ENCODE peak calls at places on chromosome 20, in five cellular contexts. One of them, this sample, is unnamed.

GRCh38 chr20:36887779-36888133 is 11.8 kb downstream of the TLDC2 start:
- DNase-seq in GM12878: no peak
- DNase-seq in A549: no peak
- DNase-seq in K562: no peak
- DNase-seq in SK-N-SH: no peak
- DNase-seq in this sample: no peak

GRCh38 chr20:50521709-50522674 is 11.8 kb downstream of the PTPN1 start:
- DNase-seq in A549: no peak
- DNase-seq in GM12878: no peak
- DNase-seq in K562: peak; percentile 55
- DNase-seq in SK-N-SH: no peak
- DNase-seq in this sample: no peak

GRCh38 chr20:51493346-51493791 is 49.1 kb downstream of the NFATC2 start:
- DNase-seq in GM12878: no peak
- DNase-seq in A549: no peak
- DNase-seq in K562: peak; percentile 52
- DNase-seq in SK-N-SH: no peak
- DNase-seq in this sample: no peak

GRCh38 chr20:30816182-30816645 is 441.2 kb upstream of the DEFB115 start:
- DNase-seq in GM12878: no peak
- DNase-seq in A549: no peak
- DNase-seq in SK-N-SH: peak; percentile 34
- DNase-seq in K562: peak; percentile 74
- DNase-seq in this sample: no peak

GRCh38 chr20:45373353-45374100 is 4.6 kb downstream of the TP53TG5 start:
- DNase-seq in A549: peak; percentile 91
- DNase-seq in GM12878: no peak
- DNase-seq in SK-N-SH: peak; percentile 83
- DNase-seq in K562: peak; percentile 95
- DNase-seq in this sample: peak; percentile 66

GRCh38 chr20:41078329-41078728 is 49.7 kb downstream of the TOP1 start:
- DNase-seq in K562: peak; percentile 24
- DNase-seq in A549: peak; percentile 15
- DNase-seq in GM12878: peak; percentile 21
- DNase-seq in SK-N-SH: peak; percentile 30
- DNase-seq in this sample: peak; percentile 53

GRCh38 chr20:10581823-10582222 is 92.0 kb downstream of the JAG1 start:
- DNase-seq in SK-N-SH: no peak
- DNase-seq in A549: no peak
- DNase-seq in GM12878: no peak
- DNase-seq in K562: no peak
- DNase-seq in this sample: peak; percentile 56

GRCh38 chr20:50552979-50553378 is 42.8 kb downstream of the PTPN1 start:
- DNase-seq in GM12878: no peak
- DNase-seq in A549: no peak
- DNase-seq in SK-N-SH: no peak
- DNase-seq in K562: no peak
- DNase-seq in this sample: no peak

GRCh38 chr20:53748176-53748575 is 154.5 kb upstream of the ZNF217 start:
- DNase-seq in GM12878: no peak
- DNase-seq in K562: no peak
- DNase-seq in A549: no peak
- DNase-seq in SK-N-SH: no peak
- DNase-seq in this sample: no peak

GRCh38 chr20:59788811-59789210 is 144.6 kb downstream of the SYCP2 start:
- DNase-seq in GM12878: no peak
- DNase-seq in SK-N-SH: no peak
- DNase-seq in A549: no peak
- DNase-seq in K562: no peak
- DNase-seq in this sample: no peak

GRCh38 chr20:10910535-10911239 is 236.9 kb upstream of the JAG1 start:
- DNase-seq in SK-N-SH: no peak
- DNase-seq in GM12878: no peak
- DNase-seq in A549: no peak
- DNase-seq in K562: no peak
- DNase-seq in this sample: no peak

GRCh38 chr20:18224968-18225568 is 63.3 kb upstream of the ZNF133 start:
- DNase-seq in A549: peak; percentile 53
- DNase-seq in GM12878: no peak
- DNase-seq in K562: no peak
- DNase-seq in SK-N-SH: peak; percentile 28
- DNase-seq in this sample: peak; percentile 64

GRCh38 chr20:37137547-37137946 is 41.6 kb upstream of the RPN2 start:
- DNase-seq in SK-N-SH: peak; percentile 23
- DNase-seq in A549: no peak
- DNase-seq in GM12878: no peak
- DNase-seq in K562: no peak
- DNase-seq in this sample: no peak

GRCh38 chr20:39762716-39763115 is 800.6 kb downstream of the DHX35 start:
- DNase-seq in SK-N-SH: no peak
- DNase-seq in K562: no peak
- DNase-seq in GM12878: no peak
- DNase-seq in A549: no peak
- DNase-seq in this sample: no peak

GRCh38 chr20:10322073-10323012 is 103.7 kb downstream of the SNAP25 start:
- DNase-seq in SK-N-SH: peak; percentile 9
- DNase-seq in GM12878: no peak
- DNase-seq in A549: no peak
- DNase-seq in K562: no peak
- DNase-seq in this sample: no peak

GRCh38 chr20:3239026-3239866 is at the start of gene SLC4A11:
- DNase-seq in GM12878: no peak
- DNase-seq in A549: peak; percentile 83
- DNase-seq in SK-N-SH: peak; percentile 90
- DNase-seq in K562: peak; percentile 52
- DNase-seq in this sample: peak; percentile 33

GRCh38 chr20:44966030-44966961 is at the start of gene STK4:
- DNase-seq in SK-N-SH: peak; percentile 97
- DNase-seq in A549: peak; percentile 76
- DNase-seq in K562: peak; percentile 97
- DNase-seq in GM12878: peak; percentile 90
- DNase-seq in this sample: peak; percentile 87

GRCh38 chr20:49380245-49380875 is 102.1 kb downstream of the KCNB1 start:
- DNase-seq in K562: no peak
- DNase-seq in SK-N-SH: no peak
- DNase-seq in GM12878: no peak
- DNase-seq in A549: no peak
- DNase-seq in this sample: no peak

GRCh38 chr20:11726021-11726420 is 191.7 kb upstream of the BTBD3 start:
- DNase-seq in K562: no peak
- DNase-seq in SK-N-SH: no peak
- DNase-seq in A549: no peak
- DNase-seq in GM12878: no peak
- DNase-seq in this sample: no peak

GRCh38 chr20:23152308-23152892 is 66.3 kb upstream of the CD93 start:
- DNase-seq in K562: peak; percentile 93
- DNase-seq in GM12878: no peak
- DNase-seq in A549: no peak
- DNase-seq in SK-N-SH: no peak
- DNase-seq in this sample: peak; percentile 88

GRCh38 chr20:25100914-25101313 is 19.0 kb upstream of the VSX1 start:
- DNase-seq in A549: no peak
- DNase-seq in SK-N-SH: no peak
- DNase-seq in GM12878: no peak
- DNase-seq in K562: no peak
- DNase-seq in this sample: no peak

GRCh38 chr20:59988141-59988540 is 29.9 kb downstream of the CDH26 start:
- DNase-seq in SK-N-SH: no peak
- DNase-seq in A549: peak; percentile 46
- DNase-seq in GM12878: no peak
- DNase-seq in K562: no peak
- DNase-seq in this sample: peak; percentile 11

GRCh38 chr20:33650753-33651561 is 11.2 kb upstream of the C20orf144 start:
- DNase-seq in K562: no peak
- DNase-seq in GM12878: no peak
- DNase-seq in A549: no peak
- DNase-seq in SK-N-SH: no peak
- DNase-seq in this sample: no peak

GRCh38 chr20:61024390-61024789 is 227.7 kb upstream of the CDH4 start:
- DNase-seq in K562: no peak
- DNase-seq in GM12878: no peak
- DNase-seq in SK-N-SH: no peak
- DNase-seq in A549: no peak
- DNase-seq in this sample: no peak

GRCh38 chr20:32792316-32792715 is 27.4 kb upstream of the MAPRE1 start:
- DNase-seq in GM12878: peak; percentile 53
- DNase-seq in K562: no peak
- DNase-seq in SK-N-SH: no peak
- DNase-seq in A549: no peak
- DNase-seq in this sample: peak; percentile 23

GRCh38 chr20:21047981-21048380 is 58.2 kb downstream of the LINC00237 start:
- DNase-seq in K562: no peak
- DNase-seq in SK-N-SH: no peak
- DNase-seq in A549: no peak
- DNase-seq in GM12878: no peak
- DNase-seq in this sample: no peak

GRCh38 chr20:24672886-24673677 is 203.7 kb downstream of the SYNDIG1 start:
- DNase-seq in A549: peak; percentile 38
- DNase-seq in SK-N-SH: no peak
- DNase-seq in K562: no peak
- DNase-seq in GM12878: no peak
- DNase-seq in this sample: peak; percentile 97

GRCh38 chr20:35994994-35995453 is 26.6 kb downstream of the CNBD2 start:
- DNase-seq in GM12878: peak; percentile 16
- DNase-seq in A549: peak; percentile 87
- DNase-seq in SK-N-SH: peak; percentile 79
- DNase-seq in K562: peak; percentile 90
- DNase-seq in this sample: peak; percentile 76

GRCh38 chr20:23632711-23633573 is 4.8 kb downstream of the CST3 start:
- DNase-seq in K562: no peak
- DNase-seq in A549: no peak
- DNase-seq in GM12878: no peak
- DNase-seq in SK-N-SH: no peak
- DNase-seq in this sample: no peak

GRCh38 chr20:61924211-61924857 is 141.3 kb downstream of the TAF4 start:
- DNase-seq in SK-N-SH: no peak
- DNase-seq in K562: no peak
- DNase-seq in GM12878: no peak
- DNase-seq in A549: no peak
- DNase-seq in this sample: no peak

GRCh38 chr20:25707695-25708094 is 11.0 kb upstream of the ZNF337 start:
- DNase-seq in K562: no peak
- DNase-seq in A549: no peak
- DNase-seq in GM12878: no peak
- DNase-seq in SK-N-SH: no peak
- DNase-seq in this sample: no peak

GRCh38 chr20:45796336-45797070 is 4.7 kb downstream of the DNTTIP1 start:
- DNase-seq in A549: no peak
- DNase-seq in SK-N-SH: no peak
- DNase-seq in GM12878: no peak
- DNase-seq in K562: no peak
- DNase-seq in this sample: no peak

GRCh38 chr20:32906200-32906599 is 47.5 kb downstream of the EFCAB8 start:
- DNase-seq in K562: no peak
- DNase-seq in A549: no peak
- DNase-seq in GM12878: no peak
- DNase-seq in SK-N-SH: no peak
- DNase-seq in this sample: no peak

GRCh38 chr20:33685328-33686007 is 717 bp downstream of the E2F1 start:
- DNase-seq in K562: peak; percentile 87
- DNase-seq in A549: no peak
- DNase-seq in SK-N-SH: peak; percentile 80
- DNase-seq in GM12878: peak; percentile 62
- DNase-seq in this sample: no peak

DNA sequence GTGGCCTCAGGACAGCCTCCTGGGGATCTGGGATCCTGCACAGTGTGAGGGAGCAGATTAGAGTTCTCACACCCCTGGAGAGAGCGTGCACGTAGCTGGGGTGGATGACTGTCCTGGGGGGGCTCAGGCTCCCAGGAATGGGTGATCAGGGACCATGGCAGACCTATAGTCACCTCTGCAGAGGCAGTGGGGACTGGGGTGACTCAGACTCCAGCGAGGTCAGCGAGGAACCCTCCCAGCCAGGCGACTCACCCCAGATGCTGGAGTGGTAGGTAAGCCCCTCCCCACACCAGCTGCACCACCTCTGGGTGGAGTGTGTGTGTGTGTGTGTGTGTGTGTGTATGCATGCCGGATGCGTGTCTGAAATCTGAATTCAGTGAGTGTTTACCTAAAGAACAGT is 17.3 kb upstream of the GTSF1L start:
- DNase-seq in K562: no peak
- DNase-seq in SK-N-SH: no peak
- DNase-seq in GM12878: no peak
- DNase-seq in A549: no peak
- DNase-seq in this sample: peak; percentile 72
- TF ChIP-seq RCOR1 in K562: no peak
- TF ChIP-seq RCOR1 in SK-N-SH: no peak
- TF ChIP-seq RCOR1 in GM12878: no peak
- TF ChIP-seq RCOR1 in A549: no peak
- TF ChIP-seq RCOR1 in this sample: no peak

DNA sequence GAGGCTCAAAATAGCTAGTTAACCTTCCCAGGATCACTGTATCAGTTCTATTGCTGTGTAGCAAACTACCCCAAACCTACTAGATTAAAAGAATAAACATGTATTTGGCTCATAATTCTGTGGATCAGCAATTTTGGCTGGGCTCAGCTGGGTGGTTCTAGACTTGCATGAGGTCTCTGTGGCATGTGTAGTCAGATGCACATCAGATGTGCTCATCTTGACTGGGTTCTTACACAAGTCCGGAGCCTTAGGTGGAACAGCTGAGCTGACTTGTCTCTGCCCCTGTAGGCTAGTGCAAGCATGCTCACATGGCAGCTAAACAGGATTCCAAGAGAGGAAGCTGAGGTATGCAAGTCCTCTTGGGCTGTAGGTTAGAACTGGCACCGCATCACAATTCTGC is 173.2 kb upstream of the PRND start:
- DNase-seq in A549: no peak
- DNase-seq in K562: no peak
- DNase-seq in GM12878: no peak
- DNase-seq in SK-N-SH: no peak
- DNase-seq in this sample: no peak
- TF ChIP-seq RCOR1 in A549: no peak
- TF ChIP-seq RCOR1 in K562: no peak
- TF ChIP-seq RCOR1 in GM12878: no peak
- TF ChIP-seq RCOR1 in SK-N-SH: no peak
- TF ChIP-seq RCOR1 in this sample: no peak

GRCh38 chr20:63657260-63657936 is 714 bp upstream of the RTEL1 start:
- DNase-seq in A549: no peak
- DNase-seq in GM12878: no peak
- DNase-seq in K562: peak; percentile 68
- DNase-seq in SK-N-SH: no peak
- DNase-seq in this sample: no peak
- TF ChIP-seq RCOR1 in A549: no peak
- TF ChIP-seq RCOR1 in GM12878: no peak
- TF ChIP-seq RCOR1 in K562: no peak
- TF ChIP-seq RCOR1 in SK-N-SH: no peak
- TF ChIP-seq RCOR1 in this sample: no peak

DNA sequence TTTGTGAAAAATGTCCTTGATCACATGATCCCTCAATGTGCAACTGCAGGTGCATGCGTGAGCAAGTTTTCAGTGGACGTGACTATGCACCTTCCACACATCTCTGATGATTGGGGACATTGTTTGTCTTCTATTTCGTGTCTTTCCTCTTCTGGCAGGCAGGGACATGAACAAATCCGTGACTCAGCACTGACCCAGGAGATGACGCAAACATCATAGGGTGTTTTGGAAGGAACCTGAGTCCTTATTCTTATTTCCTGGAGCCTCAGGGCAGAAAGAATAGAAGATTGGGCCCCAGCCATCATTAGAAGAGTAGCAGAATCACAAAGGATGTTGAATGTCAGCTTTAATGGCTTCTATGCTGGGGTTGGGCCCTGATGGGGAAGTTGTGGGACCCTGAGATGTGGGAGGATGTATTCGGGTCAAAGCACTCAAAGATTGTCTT is 11.9 kb upstream of the SIRPD start:
- DNase-seq in A549: peak; percentile 56
- DNase-seq in K562: peak; percentile 24
- DNase-seq in GM12878: no peak
- DNase-seq in SK-N-SH: no peak
- DNase-seq in this sample: peak; percentile 9
- TF ChIP-seq RCOR1 in A549: no peak
- TF ChIP-seq RCOR1 in K562: no peak
- TF ChIP-seq RCOR1 in GM12878: no peak
- TF ChIP-seq RCOR1 in SK-N-SH: no peak
- TF ChIP-seq RCOR1 in this sample: no peak